ENCODE peak calls at places on chromosomes 6 and 20, in four cellular contexts. R is IMR-90, G is H9, P is H1. L is an unnamed sample.

GRCh38 chr6:160882741-160883340 is 108.7 kb upstream of the MAP3K4 start:
- DNase-seq in R (no peak), G (no peak), P (no peak), L (peak)

GRCh38 chr6:26033132-26033941 is 53.9 kb upstream of the HFE start:
- DNase-seq in R (peak), G (peak), P (no peak), L (peak)

GRCh38 chr6:157893238-157893637 is 70.2 kb downstream of the SNX9 start:
- DNase-seq in R (no peak), G (no peak), P (no peak), L (no peak)

GRCh38 chr6:7680393-7681075 is 45.4 kb upstream of the BMP6 start:
- DNase-seq in R (no peak), G (no peak), P (no peak), L (peak)

GRCh38 chr6:22821664-22822320 is 252.4 kb downstream of the HDGFL1 start:
- DNase-seq in R (peak), G (no peak), P (no peak), L (no peak)

GRCh38 chr6:28408076-28408802 is 8.7 kb upstream of the ZSCAN12 start:
- DNase-seq in R (peak), G (no peak), P (no peak), L (no peak)

GRCh38 chr20:38748097-38748862 is at the start of gene ACTR5:
- DNase-seq in R (peak), G (peak), P (no peak), L (peak)

GRCh38 chr6:108322728-108323127 is 27.9 kb downstream of the AFG1L start:
- DNase-seq in R (no peak), G (no peak), P (no peak), L (no peak)

GRCh38 chr6:155349129-155349528 is 34.8 kb upstream of the TFB1M start:
- DNase-seq in R (peak), G (no peak), P (no peak), L (no peak)

GRCh38 chr6:3222506-3223038 is 4.9 kb downstream of the TUBB2B start:
- DNase-seq in R (no peak), G (no peak), P (no peak), L (no peak)

GRCh38 chr6:89369009-89369408 is 16.5 kb upstream of the UBE2J1 start:
- DNase-seq in R (peak), G (peak), P (no peak), L (peak)

GRCh38 chr6:37279366-37280134 is 21.6 kb upstream of the TMEM217 start:
- DNase-seq in R (peak), G (no peak), P (no peak), L (no peak)

GRCh38 chr6:105991561-105992314 is 94.4 kb upstream of the PRDM1 start:
- DNase-seq in R (no peak), G (peak), P (no peak), L (peak)

GRCh38 chr6:136085370-136086115 is 164.6 kb downstream of the MTFR2 start:
- DNase-seq in R (peak), G (no peak), P (no peak), L (no peak)

DNA sequence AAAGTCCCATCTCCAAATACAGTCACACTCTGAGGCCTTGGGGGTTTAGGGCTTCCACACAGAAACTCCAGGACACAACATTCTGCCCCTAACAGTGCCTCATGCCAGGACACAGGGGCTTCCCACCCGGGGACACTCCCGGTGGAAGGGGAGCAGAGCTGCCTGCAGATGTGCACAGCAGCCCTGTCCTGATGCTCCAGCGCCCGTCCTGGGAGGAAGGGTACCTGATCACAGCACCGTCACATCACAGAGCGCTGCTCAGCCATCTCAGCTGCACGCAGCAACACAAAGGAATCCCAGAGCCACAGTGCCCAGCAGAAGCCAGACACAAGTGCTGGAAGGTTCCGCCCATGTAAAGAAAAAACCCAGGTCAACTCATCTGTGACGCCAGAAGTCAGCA is 156.7 kb downstream of the TAF4 start:
- DNase-seq in R (no peak), G (no peak), P (no peak), L (no peak)
- H4K5ac ChIP-seq in R (no peak), G (no peak), P (no peak), L (no peak)

DNA sequence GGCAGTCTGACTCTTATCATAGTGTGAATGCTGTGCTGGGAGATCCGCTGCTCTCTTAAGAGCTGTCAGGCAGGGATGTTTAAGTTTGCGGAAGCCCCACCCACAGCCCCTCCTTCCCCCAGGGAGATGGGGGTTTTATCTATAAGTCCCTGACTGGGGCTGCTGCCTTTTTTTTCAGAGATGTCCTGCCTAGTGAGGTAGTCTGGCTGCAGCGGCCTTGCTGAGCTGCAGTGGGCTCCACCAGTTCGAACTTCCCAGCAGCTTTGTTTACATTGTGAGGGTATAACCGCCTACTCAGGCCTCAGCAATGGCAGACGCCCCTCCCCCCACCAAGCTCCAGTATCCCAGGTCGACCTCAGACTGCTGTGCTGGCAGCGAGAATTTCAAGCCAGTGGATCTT is 75.7 kb upstream of the UST start:
- DNase-seq in R (no peak), G (peak), P (peak), L (peak)
- H3K18ac ChIP-seq in R (no peak), G (no peak), P (no peak), L (no peak)

GRCh38 chr6:166950443-166950821 is 5.9 kb downstream of the RNASET2 start:
- DNase-seq in R (no peak), G (no peak), P (no peak), L (no peak)
- H3K27ac ChIP-seq in R (no peak), G (no peak), P (no peak), L (no peak)

DNA sequence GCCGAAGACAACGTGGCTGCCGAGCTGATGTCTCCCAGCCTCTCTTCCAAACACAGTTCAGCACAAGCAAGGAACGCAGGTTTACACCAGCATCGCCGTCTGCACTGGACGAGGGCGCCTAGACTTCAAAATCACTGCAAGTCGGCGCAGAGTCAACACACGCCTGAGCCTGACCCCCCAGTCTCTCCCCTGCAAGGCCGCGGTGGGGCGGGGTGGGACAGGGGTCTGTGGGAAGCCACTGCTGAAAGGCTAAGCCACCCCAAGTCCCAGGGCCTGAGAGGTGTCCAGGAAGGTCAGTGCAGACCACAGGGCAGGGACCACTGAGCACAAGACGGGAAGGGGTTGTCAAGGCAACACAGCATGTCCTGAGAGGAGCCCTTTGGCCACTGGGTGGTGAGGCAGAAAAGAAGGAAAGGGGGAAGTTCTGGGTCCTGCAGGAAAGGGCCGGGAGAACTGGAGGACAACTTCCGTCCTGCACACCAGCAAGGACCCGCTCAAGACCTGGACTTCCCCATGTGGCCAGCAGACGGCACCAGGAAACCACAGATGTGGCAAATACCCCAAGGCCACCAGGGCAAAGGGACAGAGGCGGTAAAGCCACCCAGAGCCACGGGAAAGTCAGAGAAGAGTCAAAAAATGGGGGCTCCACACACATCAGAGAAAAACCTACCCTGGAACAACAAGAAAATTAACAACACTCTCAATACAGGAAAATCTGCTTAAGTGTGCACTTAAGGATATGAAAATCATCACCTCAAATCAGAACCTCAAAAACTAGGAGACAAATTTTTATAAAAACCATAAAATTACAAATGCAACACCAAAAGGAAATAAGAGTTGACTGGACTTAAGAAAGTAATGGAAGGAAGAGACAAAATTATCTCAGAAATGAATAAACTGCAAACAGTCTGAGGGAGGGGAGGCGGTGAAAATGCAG is 84.8 kb downstream of the TAF4 start:
- DNase-seq in R (no peak), G (no peak), P (no peak), L (peak)
- H4K5ac ChIP-seq in R (no peak), G (no peak), P (no peak), L (no peak)

GRCh38 chr6:169896826-169897456 is 145.5 kb downstream of the ERMARD start:
- DNase-seq in R (no peak), G (no peak), P (no peak), L (no peak)
- H3K18ac ChIP-seq in R (no peak), G (no peak), P (no peak), L (no peak)

GRCh38 chr6:170035896-170036295 is 255.0 kb downstream of the DLL1 start:
- DNase-seq in R (no peak), G (no peak), P (no peak), L (peak)
- H3K27ac ChIP-seq in R (no peak), G (no peak), P (no peak), L (peak)

GRCh38 chr6:29502597-29502996 is 14.8 kb upstream of the MAS1L start:
- DNase-seq in R (no peak), G (no peak), P (no peak), L (no peak)

GRCh38 chr6:29501106-29501505 is 13.3 kb upstream of the MAS1L start:
- DNase-seq in R (no peak), G (no peak), P (no peak), L (no peak)

GRCh38 chr6:29500594-29500993 is 12.8 kb upstream of the MAS1L start:
- DNase-seq in R (no peak), G (no peak), P (no peak), L (no peak)

GRCh38 chr6:29502181-29502580 is 14.4 kb upstream of the MAS1L start:
- DNase-seq in R (no peak), G (no peak), P (no peak), L (no peak)

GRCh38 chr6:29499704-29500103 is 11.9 kb upstream of the MAS1L start:
- DNase-seq in R (no peak), G (no peak), P (no peak), L (no peak)
- H4K5ac ChIP-seq in R (no peak), G (no peak), P (no peak), L (no peak)

GRCh38 chr20:37340998-37341397 is 4.9 kb upstream of the SRC start:
- DNase-seq in R (no peak), G (no peak), P (no peak), L (no peak)

GRCh38 chr20:37342231-37343177 is 3.4 kb upstream of the SRC start:
- DNase-seq in R (no peak), G (peak), P (no peak), L (peak)

GRCh38 chr20:37343212-37343993 is 2.5 kb upstream of the SRC start:
- DNase-seq in R (no peak), G (no peak), P (no peak), L (no peak)

GRCh38 chr20:37343994-37344355 is 2.0 kb upstream of the SRC start:
- DNase-seq in R (no peak), G (no peak), P (no peak), L (no peak)

GRCh38 chr20:37341632-37342031 is 4.3 kb upstream of the SRC start:
- DNase-seq in R (no peak), G (peak), P (no peak), L (no peak)
- H3K18ac ChIP-seq in R (no peak), G (no peak), P (no peak), L (no peak)

DNA sequence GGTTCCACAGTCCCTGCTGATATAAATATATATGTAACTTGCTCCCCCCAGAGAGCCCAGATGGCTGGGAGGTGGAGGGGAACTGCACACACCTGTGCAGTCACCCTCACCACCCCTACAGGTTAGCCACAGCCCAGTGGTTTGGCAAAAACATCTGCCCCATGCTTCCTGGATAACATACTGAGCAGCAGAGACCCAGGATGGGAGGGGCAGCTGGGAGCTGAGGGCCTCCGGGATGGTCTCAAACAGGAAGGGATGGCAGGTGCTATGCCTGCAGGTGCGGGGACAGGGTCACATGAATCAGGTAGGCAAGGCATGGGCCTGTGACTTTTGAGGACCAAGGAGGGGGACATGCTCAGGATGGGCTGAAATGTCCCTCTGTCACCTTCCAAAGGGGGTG is 119.9 kb downstream of the SNX5 start:
- DNase-seq in R (no peak), G (no peak), P (no peak), L (no peak)
- H3K27ac ChIP-seq in R (peak), G (no peak), P (no peak), L (no peak)

GRCh38 chr6:138522611-138523010 is 23.3 kb upstream of the NHSL1 start:
- DNase-seq in R (no peak), G (no peak), P (no peak), L (no peak)
- H4K5ac ChIP-seq in R (no peak), G (no peak), P (peak), L (no peak)